ENCODE peak calls at places on chromosomes 4 and X, in four cellular contexts. U is endothelial cell of umbilical vein, D is thyroid gland, X is esophagus squamous epithelium. E is an unnamed sample.

GRCh38 chr4:13656569-13656988 is 29.1 kb upstream of the BOD1L1 start:
- DNase-seq in U (peak), D (peak), X (no peak), E (peak)

GRCh38 chr4:124105212-124105611 is 607.3 kb downstream of the ANKRD50 start:
- DNase-seq in U (peak), D (no peak), X (no peak), E (no peak)

GRCh38 chr4:48467442-48467841 is 15.7 kb upstream of the SLC10A4 start:
- DNase-seq in U (no peak), D (no peak), X (no peak), E (no peak)

GRCh38 chr4:114458728-114459127 is 139.9 kb upstream of the UGT8 start:
- DNase-seq in U (no peak), D (no peak), X (no peak), E (no peak)

GRCh38 chrX:97045470-97045869 is 161.8 kb downstream of the RPA4 start:
- DNase-seq in U (no peak), D (no peak), X (no peak), E (no peak)

GRCh38 chrX:39261446-39262147 is 460.3 kb downstream of the MID1IP1 start:
- DNase-seq in U (peak), D (no peak), X (no peak), E (no peak)

GRCh38 chr4:12116009-12116542 is 687.4 kb upstream of the HS3ST1 start:
- DNase-seq in U (no peak), D (no peak), X (no peak), E (no peak)

GRCh38 chr4:109690690-109691410 is 12.4 kb downstream of the CASP6 start:
- DNase-seq in U (no peak), D (no peak), X (no peak), E (no peak)

GRCh38 chrX:69079278-69079677 is 86.0 kb downstream of the PJA1 start:
- DNase-seq in U (no peak), D (no peak), X (no peak), E (no peak)

GRCh38 chr4:25863906-25864418 is 1.2 kb upstream of the SEL1L3 start:
- DNase-seq in U (no peak), D (no peak), X (no peak), E (no peak)
- TF ChIP-seq POLR2A in U (no peak), D (no peak), X (no peak), E (no peak)

GRCh38 chr4:139745111-139745639 is 79.6 kb downstream of the MGST2 start:
- DNase-seq in U (no peak), D (no peak), X (no peak), E (no peak)

GRCh38 chr4:139743027-139743426 is 77.4 kb downstream of the MGST2 start:
- DNase-seq in U (no peak), D (no peak), X (no peak), E (no peak)

GRCh38 chr4:139749313-139749712 is 83.7 kb downstream of the MGST2 start:
- DNase-seq in U (peak), D (no peak), X (no peak), E (no peak)

GRCh38 chr4:139744232-139744631 is 78.6 kb downstream of the MGST2 start:
- DNase-seq in U (no peak), D (no peak), X (no peak), E (no peak)

GRCh38 chr4:139746430-139746829 is 80.8 kb downstream of the MGST2 start:
- DNase-seq in U (no peak), D (no peak), X (no peak), E (no peak)
- TF ChIP-seq POLR2A in U (no peak), D (no peak), X (no peak), E (no peak)

DNA sequence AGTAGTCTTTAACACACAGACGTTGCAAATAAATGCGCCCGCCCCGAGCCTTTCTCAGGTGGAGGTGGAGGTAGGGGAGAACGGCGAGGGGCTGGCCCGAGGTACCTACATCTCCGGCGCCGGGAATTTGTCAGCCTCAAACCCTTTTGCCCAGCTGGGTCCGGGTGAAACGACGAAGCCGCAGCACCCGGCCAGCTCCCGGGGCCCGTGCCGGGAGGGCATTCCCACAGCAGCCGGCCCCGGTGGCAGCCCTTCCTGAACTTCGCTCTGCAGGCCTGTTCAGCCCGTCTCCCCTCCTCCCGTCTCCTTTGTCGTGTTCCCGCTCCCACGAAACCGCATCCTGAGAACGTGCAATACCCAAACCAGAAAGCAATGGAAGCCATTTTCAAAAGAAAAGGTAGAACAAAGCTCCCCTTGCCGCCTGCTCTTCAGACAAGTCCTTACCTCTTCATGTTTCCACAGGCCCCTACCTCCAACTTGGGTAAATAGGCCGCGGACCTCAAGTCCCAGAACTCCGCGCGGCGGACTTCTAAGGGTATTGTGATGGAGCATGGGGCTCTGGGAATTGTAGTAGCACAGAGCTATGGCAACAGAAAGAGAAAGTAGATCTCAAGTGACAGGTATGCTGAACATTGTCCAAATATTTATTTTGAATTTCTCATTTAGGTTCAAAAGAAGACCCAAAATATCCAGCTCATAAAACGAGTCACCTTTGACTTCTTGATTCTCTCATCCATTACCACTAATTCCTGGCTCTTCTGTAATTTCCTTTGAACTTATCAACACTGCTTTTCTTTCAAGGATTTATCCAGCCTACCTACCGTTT is at the start of gene RBM41:
- DNase-seq in U (peak), D (peak), X (peak), E (peak)
- TF ChIP-seq POLR2A in U (no peak), D (no peak), X (no peak), E (no peak)

DNA sequence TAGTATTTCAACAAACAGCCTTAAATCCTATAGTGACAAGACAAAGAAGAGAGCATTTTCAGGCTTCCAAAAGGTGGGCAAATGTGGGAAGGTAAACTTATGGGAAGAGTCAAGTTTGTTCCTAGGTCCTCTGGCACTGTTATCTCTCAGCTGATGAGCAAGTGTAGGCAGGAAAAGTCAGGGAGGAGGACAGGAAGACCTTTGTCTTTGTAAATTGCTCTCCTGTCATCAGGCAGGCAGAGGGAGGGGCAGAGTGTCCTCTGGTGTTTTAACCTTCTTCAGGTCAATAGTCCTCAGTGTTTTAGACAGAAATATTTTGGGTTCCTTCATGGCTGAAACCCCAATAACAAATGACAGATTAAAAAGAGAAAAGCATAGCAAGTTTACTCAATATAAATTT is 13.5 kb upstream of the GEMIN8 start:
- DNase-seq in U (no peak), D (no peak), X (no peak), E (no peak)
- TF ChIP-seq POLR2A in U (no peak), D (no peak), X (no peak), E (no peak)

E was measured in body of pancreas.